ENCODE peak calls at places on chromosomes 6 and 20, in six cellular contexts. X is body of pancreas, B is neuronal stem cell, W is thoracic aorta, E is GM23338, V is right atrium auricular region. G is an unnamed sample. For H3K4me1, the result is how much of the 10 kb centered on the place peaks cover.

GRCh38 chr6:23316131-23316530 is 746.8 kb downstream of the HDGFL1 start:
- DNase-seq in X (no peak), B (no peak), W (no peak), E (no peak), V (no peak), G (no peak)

GRCh38 chr20:22446613-22447447 is 137.5 kb downstream of the FOXA2 start:
- DNase-seq in X (peak), B (no peak), W (no peak), E (no peak), V (no peak), G (no peak)

GRCh38 chr6:131781717-131782116 is 26.1 kb upstream of the ENPP1 start:
- DNase-seq in X (no peak), B (no peak), W (no peak), E (no peak), V (no peak), G (no peak)

GRCh38 chr6:119201486-119201885 is 123.0 kb upstream of the FAM184A start:
- DNase-seq in X (no peak), B (no peak), W (no peak), E (no peak), V (no peak), G (no peak)

GRCh38 chr6:163367388-163368183 is 46.9 kb upstream of the QKI start:
- DNase-seq in X (no peak), B (no peak), W (no peak), E (no peak), V (no peak), G (no peak)

GRCh38 chr6:133170602-133171001 is 70.6 kb upstream of the EYA4 start:
- DNase-seq in X (no peak), B (no peak), W (no peak), E (no peak), V (no peak), G (no peak)

GRCh38 chr6:169145476-169145875 is 108.2 kb downstream of the THBS2 start:
- DNase-seq in X (no peak), B (no peak), W (no peak), E (no peak), V (no peak), G (no peak)

GRCh38 chr6:122789862-122790739 is 1.0 kb downstream of the SMPDL3A start:
- DNase-seq in X (peak), B (no peak), W (no peak), E (peak), V (no peak), G (peak)

GRCh38 chr20:44092551-44093248 is 94.3 kb downstream of the JPH2 start:
- DNase-seq in X (no peak), B (peak), W (no peak), E (peak), V (no peak), G (peak)

GRCh38 chr20:57568960-57569359 is 8.1 kb downstream of the PCK1 start:
- DNase-seq in X (no peak), B (no peak), W (no peak), E (no peak), V (no peak), G (no peak)

GRCh38 chr6:106452628-106453027 is 92.1 kb downstream of the CRYBG1 start:
- DNase-seq in X (no peak), B (no peak), W (no peak), E (no peak), V (no peak), G (no peak)

GRCh38 chr20:13355386-13355785 is 134.3 kb downstream of the ISM1 start:
- DNase-seq in X (no peak), B (no peak), W (no peak), E (no peak), V (no peak), G (no peak)

GRCh38 chr6:16302721-16303552 is 64.5 kb downstream of the GMPR start:
- DNase-seq in X (no peak), B (no peak), W (no peak), E (peak), V (no peak), G (no peak)

GRCh38 chr6:117210279-117210678 is 55.1 kb upstream of the VGLL2 start:
- DNase-seq in X (no peak), B (no peak), W (no peak), E (no peak), V (no peak), G (no peak)

DNA sequence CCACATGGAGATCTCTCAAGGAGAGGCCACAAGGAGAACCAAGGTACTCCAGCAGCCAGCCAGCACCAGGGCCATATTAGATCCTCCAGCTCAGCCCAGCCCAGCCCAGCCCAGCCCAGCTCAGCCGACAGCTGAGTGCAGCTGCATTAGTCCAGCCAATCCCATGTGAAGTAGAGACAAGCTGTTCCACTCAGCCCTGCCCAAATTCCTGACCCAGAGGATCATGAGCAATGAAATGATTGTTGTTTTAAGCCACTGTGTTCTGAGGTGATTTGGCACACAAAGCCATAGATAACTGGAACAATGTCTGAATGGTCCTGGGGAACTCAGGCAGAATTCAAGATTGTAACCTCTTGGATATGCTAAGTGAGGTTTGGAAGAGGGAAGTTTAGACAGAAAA is 59.5 kb upstream of the BMP2 start:
- DNase-seq in X (peak), B (no peak), W (no peak), E (no peak), V (no peak), G (peak)
- H3K4me1 ChIP-seq in X (half or more), B (under half), W (half or more), E (under half), V (under half), G (under half)

GRCh38 chr6:104955491-104955890 is 1.4 kb upstream of the LIN28B start:
- DNase-seq in X (no peak), B (no peak), W (no peak), E (peak), V (no peak), G (no peak)

GRCh38 chr6:104954091-104954797 is 2.7 kb upstream of the LIN28B start:
- DNase-seq in X (no peak), B (no peak), W (no peak), E (peak), V (no peak), G (no peak)

GRCh38 chr6:104951677-104952076 is 5.2 kb upstream of the LIN28B start:
- DNase-seq in X (no peak), B (no peak), W (no peak), E (no peak), V (no peak), G (no peak)

GRCh38 chr6:104952911-104953409 is 3.9 kb upstream of the LIN28B start:
- DNase-seq in X (no peak), B (peak), W (no peak), E (peak), V (no peak), G (no peak)

DNA sequence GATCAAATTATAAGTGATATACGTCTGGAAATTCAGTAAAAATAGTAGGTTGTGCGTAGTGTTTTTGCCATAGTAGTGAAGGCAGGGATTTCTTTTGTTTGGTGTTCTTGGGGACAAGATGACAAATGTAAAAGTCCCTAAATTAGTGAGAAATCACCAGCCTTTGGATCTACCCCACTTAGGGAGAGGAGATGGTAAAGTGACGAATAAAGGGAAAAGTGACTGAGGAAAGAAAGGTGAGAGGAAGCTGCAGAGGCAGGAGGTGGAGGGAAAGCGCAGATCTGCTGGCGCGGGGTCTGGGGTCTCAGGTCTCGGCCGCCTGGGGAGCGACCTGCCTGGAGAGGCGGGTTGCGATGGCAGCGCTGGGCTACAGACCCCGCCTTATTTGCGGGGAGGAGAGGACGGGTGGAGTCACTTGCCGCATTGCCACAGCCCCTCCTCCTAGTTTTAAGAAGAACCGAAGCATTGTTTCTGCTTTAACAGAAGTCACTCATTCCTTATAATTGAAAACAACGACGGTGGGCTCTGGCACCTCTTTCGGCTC is 3.4 kb upstream of the LIN28B start:
- DNase-seq in X (no peak), B (peak), W (no peak), E (peak), V (no peak), G (no peak)
- H3K4me3 ChIP-seq in X (no peak), B (peak), W (no peak), E (peak), V (no peak), G (no peak)

DNA sequence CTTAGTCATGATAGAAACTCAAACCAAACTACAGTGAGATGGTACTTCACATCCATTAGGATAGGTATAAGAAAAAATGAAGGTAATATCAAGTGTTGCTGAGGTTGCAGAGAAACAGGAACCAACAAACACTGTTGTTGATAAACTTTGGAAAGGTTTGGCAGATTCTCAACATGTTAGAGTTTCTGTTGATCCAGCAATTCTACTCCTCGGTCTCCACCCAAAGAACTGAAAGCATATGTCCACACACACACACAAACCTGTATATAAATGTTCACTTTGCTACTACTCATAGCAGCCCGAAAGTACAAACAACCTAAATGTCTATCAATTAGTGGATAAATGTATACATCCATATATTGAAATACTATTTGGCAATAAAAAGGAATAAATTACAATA is 128.3 kb upstream of the CARMIL1 start:
- DNase-seq in X (no peak), B (no peak), W (no peak), E (no peak), V (no peak), G (no peak)
- H3K27ac ChIP-seq in X (no peak), B (no peak), W (no peak), E (no peak), V (no peak), G (no peak)

GRCh38 chr20:46004187-46004586 is 4.5 kb upstream of the MMP9 start:
- DNase-seq in X (peak), B (no peak), W (no peak), E (no peak), V (no peak), G (no peak)

GRCh38 chr20:46006031-46006430 is 2.7 kb upstream of the MMP9 start:
- DNase-seq in X (no peak), B (no peak), W (no peak), E (no peak), V (no peak), G (no peak)

GRCh38 chr20:46007671-46008070 is 1.0 kb upstream of the MMP9 start:
- DNase-seq in X (no peak), B (no peak), W (no peak), E (no peak), V (no peak), G (no peak)

GRCh38 chr20:46006964-46007363 is 1.7 kb upstream of the MMP9 start:
- DNase-seq in X (no peak), B (no peak), W (no peak), E (no peak), V (no peak), G (no peak)

DNA sequence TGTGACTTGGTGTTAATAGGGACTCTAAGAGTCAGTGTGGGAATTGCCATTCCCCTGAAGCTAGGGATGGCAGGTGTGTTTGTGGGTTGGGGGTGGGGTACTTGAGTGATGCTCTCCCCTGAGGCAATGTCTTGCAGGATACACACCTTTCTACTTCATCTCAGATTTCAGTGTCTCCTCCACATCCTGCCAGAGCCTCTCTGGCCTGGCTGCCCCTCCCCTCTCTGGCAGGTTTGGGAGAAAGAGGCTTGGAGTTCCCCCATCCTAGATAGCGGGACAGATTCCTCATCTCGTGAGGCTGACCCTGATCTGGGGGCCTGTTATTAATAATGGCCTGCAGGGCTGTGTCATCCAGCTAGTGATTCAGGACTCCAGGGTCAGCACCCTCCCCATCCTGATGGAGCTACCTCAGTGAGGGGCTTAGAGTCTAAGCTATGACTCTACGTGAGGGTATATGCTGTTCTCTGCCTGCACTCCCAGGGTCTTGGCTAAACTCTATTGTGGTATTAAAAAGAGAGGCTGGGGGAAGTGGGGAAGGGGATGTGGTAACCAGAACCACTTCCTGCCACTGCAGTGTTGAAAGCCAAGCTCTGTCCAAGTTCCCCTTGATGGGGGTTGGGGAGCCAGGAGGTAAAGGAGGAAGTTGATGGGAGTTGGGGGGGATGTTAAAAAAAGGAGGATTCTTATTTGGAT is 3.7 kb upstream of the MMP9 start:
- DNase-seq in X (peak), B (no peak), W (no peak), E (peak), V (no peak), G (peak)
- H3K4me1 ChIP-seq in X (under half), B (under half), W (under half), E (half or more), V (under half), G (under half)

DNA sequence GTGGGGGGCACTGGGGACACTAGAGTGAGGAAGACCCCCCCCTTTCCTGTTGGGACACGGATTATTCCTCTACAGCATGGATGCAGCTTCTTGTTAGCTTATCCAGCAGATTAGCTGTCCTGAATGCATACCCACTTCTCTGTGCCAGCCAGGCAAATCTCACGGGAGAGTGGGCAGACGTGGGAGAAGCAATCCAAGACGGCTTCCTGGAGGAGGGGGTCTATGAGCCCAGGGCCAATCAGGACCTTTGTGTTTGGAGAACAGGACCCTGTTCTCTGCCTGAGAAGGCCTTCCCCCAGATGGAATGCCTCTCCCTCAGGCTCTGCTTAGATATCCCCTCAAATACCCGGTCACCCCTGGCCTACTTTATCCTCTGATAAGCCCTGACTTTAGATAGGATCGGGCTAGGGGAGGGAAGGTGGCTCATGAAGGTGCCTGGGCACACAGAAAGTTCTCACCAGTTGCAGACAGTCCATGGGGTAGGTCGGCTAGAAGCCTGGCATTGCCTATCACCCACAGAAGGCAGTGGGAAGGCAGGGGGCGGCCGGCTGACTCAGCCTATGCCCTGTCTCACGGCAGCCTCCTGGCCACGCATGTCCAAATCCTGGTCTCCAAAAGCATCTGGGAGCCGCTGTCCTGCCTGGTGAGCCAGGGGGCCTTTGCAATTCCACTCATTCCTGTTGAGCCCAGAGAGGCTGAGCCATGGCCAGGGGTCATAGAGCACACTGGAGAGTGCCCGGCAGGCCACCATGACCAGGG is 34.7 kb downstream of the SUN5 start:
- DNase-seq in X (no peak), B (no peak), W (no peak), E (no peak), V (peak), G (peak)
- H3K4me3 ChIP-seq in X (no peak), B (no peak), W (no peak), E (no peak), V (no peak), G (no peak)

G was measured in colonic mucosa.